ENCODE peak calls at places on chromosome 9, in six cellular contexts. One of them, this sample, is unnamed.

GRCh38 chr9:79233542-79233941 is 338.2 kb upstream of the TLE4 start:
- DNase-seq in HCT116: peak
- DNase-seq in HepG2: peak
- DNase-seq in H1: no peak
- DNase-seq in SK-N-SH: peak
- DNase-seq in K562: peak
- DNase-seq in this sample: peak

GRCh38 chr9:36093384-36093783 is 43.1 kb upstream of the GLIPR2 start:
- DNase-seq in HCT116: no peak
- DNase-seq in HepG2: no peak
- DNase-seq in H1: no peak
- DNase-seq in SK-N-SH: no peak
- DNase-seq in K562: no peak
- DNase-seq in this sample: no peak

GRCh38 chr9:70112981-70113380 is 69.3 kb downstream of the MAMDC2 start:
- DNase-seq in HCT116: no peak
- DNase-seq in HepG2: peak
- DNase-seq in H1: peak
- DNase-seq in SK-N-SH: no peak
- DNase-seq in K562: no peak
- DNase-seq in this sample: peak

GRCh38 chr9:35547889-35548418 is 57.1 kb upstream of the TESK1 start:
- DNase-seq in HCT116: no peak
- DNase-seq in HepG2: no peak
- DNase-seq in H1: no peak
- DNase-seq in SK-N-SH: no peak
- DNase-seq in K562: no peak
- DNase-seq in this sample: no peak

GRCh38 chr9:114621975-114622609 is 11.0 kb downstream of the TMEM268 start:
- DNase-seq in HCT116: no peak
- DNase-seq in HepG2: no peak
- DNase-seq in H1: no peak
- DNase-seq in SK-N-SH: no peak
- DNase-seq in K562: no peak
- DNase-seq in this sample: peak

GRCh38 chr9:35905912-35906679 is at the start of gene HRCT1:
- DNase-seq in HCT116: peak
- DNase-seq in HepG2: peak
- DNase-seq in H1: no peak
- DNase-seq in SK-N-SH: no peak
- DNase-seq in K562: no peak
- DNase-seq in this sample: peak

GRCh38 chr9:6498982-6499381 is 86.0 kb downstream of the UHRF2 start:
- DNase-seq in HCT116: no peak
- DNase-seq in HepG2: no peak
- DNase-seq in H1: no peak
- DNase-seq in SK-N-SH: no peak
- DNase-seq in K562: no peak
- DNase-seq in this sample: no peak

GRCh38 chr9:32603914-32604852 is 31.2 kb upstream of the NDUFB6 start:
- DNase-seq in HCT116: peak
- DNase-seq in HepG2: peak
- DNase-seq in H1: no peak
- DNase-seq in SK-N-SH: no peak
- DNase-seq in K562: no peak
- DNase-seq in this sample: peak

GRCh38 chr9:118643118-118643517 is 726.1 kb downstream of the BRINP1 start:
- DNase-seq in HCT116: no peak
- DNase-seq in HepG2: no peak
- DNase-seq in H1: peak
- DNase-seq in SK-N-SH: no peak
- DNase-seq in K562: no peak
- DNase-seq in this sample: peak

GRCh38 chr9:96256800-96257199 is 45.2 kb downstream of the HSD17B3 start:
- DNase-seq in HCT116: peak
- DNase-seq in HepG2: peak
- DNase-seq in H1: no peak
- DNase-seq in SK-N-SH: no peak
- DNase-seq in K562: peak
- DNase-seq in this sample: peak

GRCh38 chr9:104608336-104608735 is 2.9 kb upstream of the OR13C2 start:
- DNase-seq in HCT116: no peak
- DNase-seq in HepG2: no peak
- DNase-seq in H1: no peak
- DNase-seq in SK-N-SH: no peak
- DNase-seq in K562: no peak
- DNase-seq in this sample: peak

GRCh38 chr9:131319486-131319885 is 30.0 kb downstream of the PLPP7 start:
- DNase-seq in HCT116: no peak
- DNase-seq in HepG2: no peak
- DNase-seq in H1: no peak
- DNase-seq in SK-N-SH: peak
- DNase-seq in K562: no peak
- DNase-seq in this sample: no peak

GRCh38 chr9:135479469-135480052 is at the start of gene PPP1R26:
- DNase-seq in HCT116: no peak
- DNase-seq in HepG2: no peak
- DNase-seq in H1: no peak
- DNase-seq in SK-N-SH: peak
- DNase-seq in K562: peak
- DNase-seq in this sample: peak

DNA sequence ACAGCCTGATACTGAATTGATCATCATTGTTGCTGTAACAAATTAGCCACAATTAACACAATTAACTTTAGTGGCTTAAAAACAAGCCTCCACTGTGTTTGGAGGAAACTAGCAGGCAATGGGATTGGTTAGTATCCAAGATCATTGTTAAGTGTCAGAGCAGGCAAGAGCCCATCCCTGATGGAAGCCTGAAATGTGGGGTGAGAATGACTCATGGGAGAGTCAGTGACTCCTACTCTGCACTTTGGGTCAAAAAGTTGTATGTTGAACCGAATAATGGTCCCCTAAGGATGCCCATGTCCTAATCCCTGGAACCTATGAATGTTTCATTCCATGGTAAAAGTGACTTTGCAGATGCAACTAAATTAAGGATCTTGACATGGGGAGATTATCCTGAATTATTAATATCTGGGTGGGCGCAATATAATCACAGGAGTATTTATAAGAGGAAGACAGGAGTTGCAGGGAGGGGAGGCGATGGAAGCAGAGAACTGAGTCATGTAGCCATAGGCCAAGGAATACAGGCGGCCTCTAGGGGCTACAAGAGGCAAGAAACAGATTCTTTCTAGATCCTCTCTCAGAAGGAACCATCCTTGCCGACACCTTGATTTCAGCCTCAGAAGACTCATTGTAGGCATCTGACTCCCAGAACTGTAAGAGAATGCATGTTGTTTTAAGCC is 28.8 kb downstream of the ALG2 start:
- DNase-seq in HCT116: no peak
- DNase-seq in HepG2: no peak
- DNase-seq in H1: no peak
- DNase-seq in SK-N-SH: no peak
- DNase-seq in K562: no peak
- DNase-seq in this sample: no peak
- TF ChIP-seq JUND in HCT116: no peak
- TF ChIP-seq JUND in HepG2: no peak
- TF ChIP-seq JUND in H1: no peak
- TF ChIP-seq JUND in SK-N-SH: no peak
- TF ChIP-seq JUND in K562: no peak
- TF ChIP-seq JUND in this sample: no peak

GRCh38 chr9:14209399-14209990 is 104.4 kb downstream of the NFIB start:
- DNase-seq in HCT116: no peak
- DNase-seq in HepG2: no peak
- DNase-seq in H1: no peak
- DNase-seq in SK-N-SH: peak
- DNase-seq in K562: no peak
- DNase-seq in this sample: no peak

GRCh38 chr9:14207352-14207995 is 106.5 kb downstream of the NFIB start:
- DNase-seq in HCT116: no peak
- DNase-seq in HepG2: no peak
- DNase-seq in H1: no peak
- DNase-seq in SK-N-SH: no peak
- DNase-seq in K562: no peak
- DNase-seq in this sample: no peak

GRCh38 chr9:14203366-14204056 is 110.4 kb downstream of the NFIB start:
- DNase-seq in HCT116: no peak
- DNase-seq in HepG2: no peak
- DNase-seq in H1: no peak
- DNase-seq in SK-N-SH: peak
- DNase-seq in K562: no peak
- DNase-seq in this sample: no peak

GRCh38 chr9:14210428-14210827 is 103.5 kb downstream of the NFIB start:
- DNase-seq in HCT116: no peak
- DNase-seq in HepG2: no peak
- DNase-seq in H1: no peak
- DNase-seq in SK-N-SH: no peak
- DNase-seq in K562: no peak
- DNase-seq in this sample: no peak

GRCh38 chr9:14205463-14205862 is 108.5 kb downstream of the NFIB start:
- DNase-seq in HCT116: no peak
- DNase-seq in HepG2: no peak
- DNase-seq in H1: no peak
- DNase-seq in SK-N-SH: no peak
- DNase-seq in K562: no peak
- DNase-seq in this sample: no peak
- TF ChIP-seq JUND in HCT116: no peak
- TF ChIP-seq JUND in HepG2: no peak
- TF ChIP-seq JUND in H1: no peak
- TF ChIP-seq JUND in SK-N-SH: peak
- TF ChIP-seq JUND in K562: no peak
- TF ChIP-seq JUND in this sample: no peak

GRCh38 chr9:98253563-98253962 is 1.9 kb downstream of the TBC1D2 start:
- DNase-seq in HCT116: no peak
- DNase-seq in HepG2: no peak
- DNase-seq in H1: no peak
- DNase-seq in SK-N-SH: no peak
- DNase-seq in K562: no peak
- DNase-seq in this sample: no peak

GRCh38 chr9:98251554-98251953 is 3.9 kb downstream of the TBC1D2 start:
- DNase-seq in HCT116: peak
- DNase-seq in HepG2: no peak
- DNase-seq in H1: no peak
- DNase-seq in SK-N-SH: no peak
- DNase-seq in K562: no peak
- DNase-seq in this sample: no peak

GRCh38 chr9:98247826-98248657 is 7.4 kb downstream of the TBC1D2 start:
- DNase-seq in HCT116: no peak
- DNase-seq in HepG2: no peak
- DNase-seq in H1: no peak
- DNase-seq in SK-N-SH: no peak
- DNase-seq in K562: peak
- DNase-seq in this sample: no peak

GRCh38 chr9:98249774-98250173 is 5.7 kb downstream of the TBC1D2 start:
- DNase-seq in HCT116: no peak
- DNase-seq in HepG2: no peak
- DNase-seq in H1: no peak
- DNase-seq in SK-N-SH: no peak
- DNase-seq in K562: no peak
- DNase-seq in this sample: no peak

DNA sequence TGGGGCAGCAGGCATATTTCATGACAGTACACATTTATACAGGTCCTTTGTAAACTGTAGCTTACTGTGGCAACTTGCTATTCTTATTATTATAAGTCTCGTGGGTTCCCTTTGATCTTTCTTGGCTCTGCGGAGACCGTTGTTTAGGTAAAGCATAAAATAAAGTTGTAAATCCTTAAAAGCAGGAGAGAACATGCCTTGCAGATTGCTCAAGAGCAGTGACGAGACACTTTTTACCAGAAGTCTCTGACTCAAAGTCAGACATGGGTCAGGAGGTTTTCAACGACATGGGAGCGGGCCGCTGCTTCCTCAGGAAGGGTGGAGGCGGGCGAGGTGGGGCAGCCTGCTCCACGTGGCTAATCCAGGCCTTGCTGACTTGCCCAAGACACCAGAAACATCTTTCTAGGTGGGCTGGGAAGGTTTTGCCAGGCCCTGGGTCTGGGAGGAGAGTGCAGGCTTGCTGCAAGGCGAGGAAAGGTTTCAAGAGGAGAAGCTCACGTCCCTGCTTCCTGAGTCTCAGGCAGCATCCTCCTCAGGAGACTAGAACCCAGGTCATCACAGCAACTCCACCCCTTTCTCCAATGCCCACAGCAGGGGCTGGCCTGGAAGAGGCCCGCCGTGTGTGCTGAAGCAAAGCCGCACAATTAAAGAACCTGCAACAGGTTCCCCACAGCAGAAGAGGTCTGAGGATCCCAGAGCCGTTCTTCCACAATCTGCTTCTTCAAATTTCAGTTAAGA is 6.5 kb downstream of the TBC1D2 start:
- DNase-seq in HCT116: no peak
- DNase-seq in HepG2: no peak
- DNase-seq in H1: no peak
- DNase-seq in SK-N-SH: no peak
- DNase-seq in K562: peak
- DNase-seq in this sample: no peak
- TF ChIP-seq JUND in HCT116: no peak
- TF ChIP-seq JUND in HepG2: no peak
- TF ChIP-seq JUND in H1: no peak
- TF ChIP-seq JUND in SK-N-SH: no peak
- TF ChIP-seq JUND in K562: peak
- TF ChIP-seq JUND in this sample: no peak

GRCh38 chr9:127684576-127684975 is 22.2 kb upstream of the CFAP157 start:
- DNase-seq in HCT116: no peak
- DNase-seq in HepG2: no peak
- DNase-seq in H1: no peak
- DNase-seq in SK-N-SH: no peak
- DNase-seq in K562: no peak
- DNase-seq in this sample: no peak
- TF ChIP-seq JUND in HCT116: no peak
- TF ChIP-seq JUND in HepG2: no peak
- TF ChIP-seq JUND in H1: no peak
- TF ChIP-seq JUND in SK-N-SH: no peak
- TF ChIP-seq JUND in K562: no peak
- TF ChIP-seq JUND in this sample: no peak

GRCh38 chr9:87592554-87593394 is 95.1 kb downstream of the DAPK1 start:
- DNase-seq in HCT116: no peak
- DNase-seq in HepG2: no peak
- DNase-seq in H1: no peak
- DNase-seq in SK-N-SH: no peak
- DNase-seq in K562: peak
- DNase-seq in this sample: no peak
- TF ChIP-seq JUND in HCT116: no peak
- TF ChIP-seq JUND in HepG2: no peak
- TF ChIP-seq JUND in H1: no peak
- TF ChIP-seq JUND in SK-N-SH: no peak
- TF ChIP-seq JUND in K562: peak
- TF ChIP-seq JUND in this sample: no peak

This sample was measured in T47D.